ENCODE peak calls at places on chromosome 20, in six cellular contexts. Q is ELR, I is NCI-H748 treated with DMSO at 0.1 percent for 48 hours, W is T-cell, H is HT1080, M is erythroblast. P is an unnamed sample.
A peak's percentile ranks its signal among the peaks of the same experiment; 100 is the strongest.

GRCh38 chr20:25072226-25072811 is 9.6 kb downstream of the VSX1 start:
- DNase-seq in Q (peak; percentile 49), I (no peak), W (no peak), H (no peak), M (no peak), P (no peak)

GRCh38 chr20:5786930-5787826 is 37.0 kb downstream of the SHLD1 start:
- DNase-seq in Q (no peak), I (no peak), W (no peak), H (peak; percentile 46), M (peak; percentile 79), P (no peak)

GRCh38 chr20:57114290-57115005 is 152.0 kb downstream of the BMP7 start:
- DNase-seq in Q (no peak), I (no peak), W (no peak), H (no peak), M (no peak), P (no peak)

GRCh38 chr20:52104546-52105044 is 87.0 kb downstream of the ZFP64 start:
- DNase-seq in Q (peak; percentile 57), I (no peak), W (no peak), H (no peak), M (no peak), P (no peak)

GRCh38 chr20:45347936-45348809 is at the start of gene SDC4:
- DNase-seq in Q (peak; percentile 90), I (peak; percentile 3), W (peak; percentile 39), H (no peak), M (peak; percentile 76), P (peak; percentile 33)

GRCh38 chr20:21090738-21091120 is 15.4 kb downstream of the LINC00237 start:
- DNase-seq in Q (no peak), I (peak; percentile 88), W (no peak), H (no peak), M (no peak), P (no peak)

GRCh38 chr20:46914789-46915359 is 20.2 kb downstream of the EYA2 start:
- DNase-seq in Q (no peak), I (no peak), W (no peak), H (no peak), M (no peak), P (no peak)

GRCh38 chr20:57882451-57883161 is 172.8 kb upstream of the PMEPA1 start:
- DNase-seq in Q (peak; percentile 26), I (no peak), W (no peak), H (peak; percentile 75), M (no peak), P (no peak)

GRCh38 chr20:43032459-43032858 is 157.2 kb downstream of the PTPRT start:
- DNase-seq in Q (no peak), I (no peak), W (no peak), H (no peak), M (no peak), P (no peak)

GRCh38 chr20:34794006-34794585 is 31.4 kb downstream of the NCOA6 start:
- DNase-seq in Q (no peak), I (no peak), W (no peak), H (no peak), M (no peak), P (no peak)

GRCh38 chr20:5529331-5530142 is 212.8 kb upstream of the PROKR2 start:
- DNase-seq in Q (peak; percentile 84), I (peak; percentile 96), W (peak; percentile 85), H (peak; percentile 54), M (peak; percentile 91), P (peak; percentile 73)

GRCh38 chr20:35000311-35000921 is 44.7 kb downstream of the MYH7B start:
- DNase-seq in Q (no peak), I (no peak), W (no peak), H (no peak), M (no peak), P (no peak)

GRCh38 chr20:57709823-57710799 is at the start of gene PMEPA1:
- DNase-seq in Q (peak; percentile 90), I (peak; percentile 78), W (peak; percentile 93), H (peak; percentile 93), M (peak; percentile 48), P (peak; percentile 93)

GRCh38 chr20:58113706-58114105 is 114.7 kb downstream of the ANKRD60 start:
- DNase-seq in Q (no peak), I (no peak), W (no peak), H (no peak), M (no peak), P (no peak)

GRCh38 chr20:34337544-34337943 is 25.5 kb upstream of the ITCH start:
- DNase-seq in Q (no peak), I (no peak), W (no peak), H (no peak), M (no peak), P (no peak)

GRCh38 chr20:56418385-56418861 is 6.4 kb downstream of the CASS4 start:
- DNase-seq in Q (peak; percentile 25), I (no peak), W (peak; percentile 21), H (no peak), M (no peak), P (no peak)

GRCh38 chr20:36340593-36340990 is 34.5 kb downstream of the DLGAP4 start:
- DNase-seq in Q (no peak), I (no peak), W (no peak), H (no peak), M (no peak), P (no peak)

GRCh38 chr20:20454367-20454766 is 86.5 kb downstream of the INSM1 start:
- DNase-seq in Q (no peak), I (no peak), W (no peak), H (no peak), M (no peak), P (no peak)

GRCh38 chr20:9705722-9706476 is 133.0 kb downstream of the PAK5 start:
- DNase-seq in Q (no peak), I (no peak), W (no peak), H (no peak), M (no peak), P (no peak)

GRCh38 chr20:61566691-61567090 is 314.6 kb downstream of the CDH4 start:
- DNase-seq in Q (no peak), I (no peak), W (no peak), H (no peak), M (no peak), P (no peak)

GRCh38 chr20:59800309-59800708 is 133.1 kb downstream of the SYCP2 start:
- DNase-seq in Q (no peak), I (no peak), W (no peak), H (no peak), M (no peak), P (no peak)

GRCh38 chr20:33005132-33005566 is 916 bp upstream of the SUN5 start:
- DNase-seq in Q (peak; percentile 19), I (no peak), W (no peak), H (peak; percentile 11), M (peak; percentile 53), P (no peak)

GRCh38 chr20:34979366-34980153 is 23.9 kb downstream of the MYH7B start:
- DNase-seq in Q (no peak), I (no peak), W (no peak), H (no peak), M (peak; percentile 49), P (no peak)

GRCh38 chr20:5933802-5934436 is 16.4 kb downstream of the TRMT6 start:
- DNase-seq in Q (peak; percentile 37), I (no peak), W (no peak), H (peak; percentile 38), M (peak; percentile 5), P (no peak)

GRCh38 chr20:39264506-39265172 is 302.5 kb downstream of the DHX35 start:
- DNase-seq in Q (peak; percentile 78), I (peak; percentile 74), W (peak; percentile 5), H (peak; percentile 79), M (peak; percentile 66), P (peak; percentile 12)

GRCh38 chr20:38321959-38322598 is 18.1 kb downstream of the BPI start:
- DNase-seq in Q (peak; percentile 80), I (no peak), W (no peak), H (peak; percentile 49), M (peak; percentile 42), P (no peak)

GRCh38 chr20:57657537-57658446 is 37.6 kb upstream of the ZBP1 start:
- DNase-seq in Q (no peak), I (no peak), W (peak; percentile 56), H (no peak), M (no peak), P (peak; percentile 53)

GRCh38 chr20:3613821-3614440 is 49.3 kb downstream of the GFRA4 start:
- DNase-seq in Q (no peak), I (no peak), W (no peak), H (no peak), M (no peak), P (no peak)

GRCh38 chr20:25543068-25543467 is 42.3 kb downstream of the NINL start:
- DNase-seq in Q (peak; percentile 48), I (no peak), W (no peak), H (peak; percentile 42), M (no peak), P (no peak)

GRCh38 chr20:52312131-52312729 is 120.7 kb upstream of the ZFP64 start:
- DNase-seq in Q (peak; percentile 59), I (peak; percentile 6), W (peak; percentile 56), H (peak; percentile 55), M (peak; percentile 60), P (peak; percentile 42)

GRCh38 chr20:45097485-45098095 is 3.3 kb downstream of the KCNS1 start:
- DNase-seq in Q (no peak), I (no peak), W (peak; percentile 28), H (no peak), M (peak; percentile 63), P (peak; percentile 43)

GRCh38 chr20:16747291-16747811 is 807 bp upstream of the OTOR start:
- DNase-seq in Q (no peak), I (no peak), W (no peak), H (no peak), M (no peak), P (no peak)

P was measured in CD4-positive, alpha-beta T cell.